ENCODE peak calls at places on chromosomes 5 and 9, in four cellular contexts. S, N, D and W are unnamed samples.

GRCh38 chr5:147466581-147466980 is 43.3 kb downstream of the DPYSL3 start:
- DNase-seq in D (no peak), N (no peak), S (no peak), W (no peak)

GRCh38 chr5:139633295-139634027 is 14.7 kb upstream of the CXXC5 start:
- DNase-seq in S (no peak), D (peak), N (no peak), W (peak)

GRCh38 chr9:1938135-1938534 is 77.0 kb upstream of the SMARCA2 start:
- DNase-seq in N (no peak), D (no peak), S (no peak), W (no peak)

GRCh38 chr5:35898952-35899351 is 39.5 kb downstream of the CAPSL start:
- DNase-seq in S (no peak), D (no peak), N (no peak), W (no peak)

GRCh38 chr9:92671323-92671722 is 1.4 kb upstream of the IPPK start:
- DNase-seq in N (no peak), D (no peak), S (no peak), W (no peak)

GRCh38 chr5:157670662-157671591 is at the start of gene C5orf52:
- DNase-seq in S (peak), D (peak), N (peak), W (peak)

GRCh38 chr5:63962345-63962744 is at the start of gene HTR1A:
- DNase-seq in N (no peak), D (no peak), S (no peak), W (no peak)

GRCh38 chr5:174376056-174376455 is 330.6 kb downstream of the NSG2 start:
- DNase-seq in D (no peak), N (no peak), S (no peak), W (no peak)

GRCh38 chr5:172543484-172544298 is 89.4 kb upstream of the SH3PXD2B start:
- DNase-seq in D (peak), S (peak), N (no peak), W (peak)

GRCh38 chr9:17003576-17004240 is 131.1 kb upstream of the CNTLN start:
- DNase-seq in S (no peak), N (no peak), D (no peak), W (no peak)

DNA sequence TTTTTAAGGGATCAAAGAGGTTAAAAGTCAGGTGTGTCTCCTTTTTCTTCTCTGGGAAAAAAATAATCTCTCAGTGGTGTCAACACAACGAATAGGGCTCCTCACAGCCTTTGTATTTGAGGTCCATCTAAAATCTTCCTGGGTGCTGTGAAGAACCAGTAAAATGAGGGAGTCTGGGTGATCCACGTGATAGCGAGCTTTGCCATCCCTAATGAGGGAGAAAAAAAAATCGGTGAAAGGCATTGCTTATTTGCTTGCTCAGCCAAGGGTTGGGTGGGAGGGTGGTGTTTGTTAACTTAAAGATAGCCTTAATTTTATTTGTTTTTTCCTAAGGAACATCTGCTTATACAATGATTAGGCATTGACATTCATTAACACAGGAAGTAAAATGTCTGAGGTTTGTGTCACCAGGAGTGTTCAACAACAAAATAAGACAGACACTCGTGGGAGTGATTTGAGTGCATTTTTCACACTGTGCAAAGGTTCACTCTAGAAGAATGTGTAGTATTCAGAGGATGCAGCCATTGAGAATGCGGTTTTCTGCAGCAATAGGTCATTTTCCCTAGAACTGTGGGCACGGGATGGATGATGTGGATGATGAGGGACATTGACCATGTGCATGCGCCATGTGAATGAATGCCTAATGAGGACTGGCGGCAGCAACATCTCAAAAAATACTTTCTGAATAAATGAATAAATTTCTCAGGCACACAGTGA is 369.5 kb downstream of the NTRK2 start:
- DNase-seq in N (no peak), S (no peak), D (no peak), W (no peak)
- TF ChIP-seq POLR2A in N (no peak), S (no peak), D (no peak), W (no peak)

DNA sequence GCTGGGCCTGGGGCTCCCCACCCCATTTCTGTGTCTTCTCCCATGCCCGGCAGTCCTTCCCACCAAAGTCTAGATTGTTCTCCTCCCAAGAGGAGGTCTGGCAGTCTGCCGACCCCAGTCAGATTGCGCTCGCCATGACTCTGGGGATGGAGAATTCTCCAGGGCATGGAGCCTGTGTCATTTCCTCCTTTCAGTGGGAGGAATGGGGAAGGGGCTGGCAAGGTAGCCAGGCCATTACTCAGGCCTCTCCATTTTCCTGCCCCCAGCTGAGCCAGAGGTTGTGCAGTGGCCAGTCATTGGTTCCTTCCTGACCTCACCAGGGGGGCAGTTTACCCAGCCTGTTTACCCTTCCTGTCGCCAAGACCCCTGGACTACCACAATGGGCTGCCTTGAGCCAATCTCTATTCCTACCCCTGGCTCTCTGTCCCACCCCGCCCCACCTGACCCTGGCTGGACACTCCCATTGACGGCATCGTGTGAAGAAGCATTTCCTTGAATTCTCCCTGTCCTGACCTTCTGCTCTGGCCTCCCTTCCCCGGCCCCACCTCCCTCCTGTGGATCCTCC is 628 bp downstream of the SYNPO start:
- DNase-seq in N (no peak), S (peak), D (peak), W (no peak)
- TF ChIP-seq POLR2A in N (no peak), S (no peak), D (no peak), W (no peak)

DNA sequence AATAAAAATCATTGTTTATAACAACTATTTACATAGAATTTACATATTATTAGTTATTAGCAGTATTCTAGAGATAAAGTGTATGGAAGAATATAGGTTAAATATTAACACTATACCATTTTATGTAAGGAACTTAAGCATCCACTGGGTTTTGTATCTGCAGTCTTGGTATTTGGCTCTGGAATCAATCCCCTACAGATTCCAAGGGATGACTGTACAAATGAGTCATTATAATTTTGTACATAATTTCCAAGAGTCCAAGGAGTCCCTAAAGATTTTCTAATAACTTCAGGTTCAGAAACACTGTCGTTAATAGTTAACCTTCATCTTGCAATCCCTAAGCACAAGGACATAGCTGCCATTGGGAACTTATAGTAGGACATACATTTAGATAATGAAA is 254.8 kb upstream of the PDE4D start:
- DNase-seq in D (no peak), S (no peak), N (no peak), W (no peak)
- TF ChIP-seq POLR2A in D (no peak), S (no peak), N (no peak), W (no peak)

GRCh38 chr9:81351166-81351565 is 338.2 kb downstream of the TLE1 start:
- DNase-seq in S (no peak), N (no peak), D (no peak), W (no peak)
- TF ChIP-seq POLR2A in S (no peak), N (no peak), D (no peak), W (no peak)

GRCh38 chr5:10353241-10354047 is at the start of gene MARCHF6:
- DNase-seq in N (peak), D (peak), S (peak), W (peak)
- TF ChIP-seq POLR2A in N (peak), D (peak), S (peak), W (peak)

GRCh38 chr9:86947146-86948081 is at the start of gene GAS1:
- DNase-seq in D (peak), N (no peak), S (peak), W (peak)

GRCh38 chr9:86946712-86947145 is 577 bp downstream of the GAS1 start:
- DNase-seq in N (no peak), D (peak), S (peak), W (peak)

GRCh38 chr9:86943871-86944240 is 3.5 kb downstream of the GAS1 start:
- DNase-seq in D (no peak), S (no peak), N (no peak), W (no peak)

GRCh38 chr9:86944974-86945867 is 2.1 kb downstream of the GAS1 start:
- DNase-seq in N (no peak), D (no peak), S (no peak), W (peak)

GRCh38 chr9:86945868-86946711 is 1.2 kb downstream of the GAS1 start:
- DNase-seq in S (peak), N (no peak), D (peak), W (peak)
- TF ChIP-seq POLR2A in S (peak), N (no peak), D (no peak), W (no peak)

DNA sequence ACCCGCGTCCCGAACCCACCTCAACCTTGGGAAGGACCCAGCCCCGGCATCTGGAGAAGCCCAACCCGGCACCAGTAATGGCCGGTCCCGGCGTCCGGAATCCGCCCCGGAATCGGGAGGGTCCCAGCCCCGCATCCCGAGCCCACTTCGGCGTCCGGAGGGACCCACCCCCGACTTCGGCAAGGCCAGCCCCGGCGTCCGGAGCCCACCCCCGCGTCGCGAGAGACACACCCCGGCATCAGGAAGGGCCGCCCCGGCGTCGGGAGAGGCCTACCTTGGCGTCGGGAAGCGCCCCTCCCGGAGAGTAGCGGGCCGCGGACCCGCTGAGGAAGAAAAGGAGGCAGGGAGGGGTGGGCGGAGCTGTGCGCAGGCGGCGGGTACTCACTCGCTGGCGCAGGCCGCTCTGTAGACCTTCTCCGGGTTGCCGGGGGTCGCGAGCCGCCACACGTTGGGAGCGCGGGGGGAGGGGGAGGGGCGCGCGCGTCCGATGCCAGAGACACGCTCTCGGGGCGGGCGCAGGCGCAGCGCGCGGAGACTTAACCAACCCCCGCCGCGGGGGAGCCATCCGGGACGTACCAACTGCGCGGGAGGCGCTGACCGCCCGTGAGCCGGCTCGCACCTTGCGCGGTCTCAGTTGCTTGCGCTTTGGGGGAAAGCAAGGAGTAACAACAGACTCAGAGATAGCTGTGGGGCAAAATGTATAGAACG is at the start of gene UIMC1:
- DNase-seq in S (peak), N (peak), D (peak), W (peak)
- TF ChIP-seq POLR2A in S (peak), N (peak), D (peak), W (no peak)

GRCh38 chr5:95956900-95957293 is 4.8 kb downstream of the ELL2 start:
- DNase-seq in D (no peak), S (no peak), N (no peak), W (no peak)

GRCh38 chr5:95957804-95958203 is 3.8 kb downstream of the ELL2 start:
- DNase-seq in N (no peak), D (no peak), S (no peak), W (no peak)

GRCh38 chr5:95959964-95960801 is 1.5 kb downstream of the ELL2 start:
- DNase-seq in S (no peak), N (no peak), D (no peak), W (peak)

GRCh38 chr5:95959051-95959963 is 2.3 kb downstream of the ELL2 start:
- DNase-seq in N (no peak), S (no peak), D (no peak), W (no peak)

DNA sequence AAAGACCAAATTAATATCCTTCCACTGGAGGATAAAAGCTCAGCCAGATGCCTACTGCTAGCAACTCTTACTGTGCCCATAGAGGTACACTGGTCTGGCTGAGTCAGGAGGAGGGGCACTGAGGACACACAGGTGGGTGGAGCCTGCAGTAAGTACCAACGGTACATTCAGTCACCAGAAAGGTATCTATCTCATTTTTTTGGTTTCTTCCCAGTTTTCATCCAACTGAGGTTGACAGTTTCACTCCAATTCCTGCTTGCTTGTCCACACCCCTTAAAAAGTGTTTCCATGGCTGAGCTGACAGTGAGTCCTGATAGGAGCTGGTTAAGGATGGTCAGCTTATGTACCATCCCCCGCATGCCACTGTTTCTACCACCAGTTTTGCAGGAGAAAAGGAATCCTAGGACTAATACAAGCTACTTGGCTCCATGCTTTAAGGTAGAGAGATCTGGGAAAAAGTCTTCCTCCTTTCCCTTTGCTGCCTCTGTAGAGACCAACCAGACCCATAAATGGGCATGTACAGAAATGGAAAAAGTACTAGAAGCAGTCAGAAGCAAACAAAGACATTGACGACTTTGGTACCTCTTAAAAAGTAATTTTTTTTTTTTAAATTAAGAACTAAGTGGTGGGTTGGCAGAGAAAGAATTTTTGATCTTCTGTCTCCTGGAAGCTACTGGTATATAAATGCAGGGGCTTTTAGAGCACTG is 3.2 kb downstream of the ELL2 start:
- DNase-seq in S (no peak), N (no peak), D (no peak), W (no peak)
- TF ChIP-seq POLR2A in S (no peak), N (no peak), D (no peak), W (no peak)

GRCh38 chr9:128163027-128163515 is 3.0 kb downstream of the BBLN start:
- DNase-seq in N (no peak), S (no peak), D (no peak), W (no peak)

GRCh38 chr9:128159073-128159783 is 837 bp upstream of the BBLN start:
- DNase-seq in S (peak), N (peak), D (peak), W (no peak)

GRCh38 chr9:128162215-128163026 is 2.4 kb downstream of the BBLN start:
- DNase-seq in N (no peak), S (peak), D (no peak), W (no peak)

GRCh38 chr9:128160603-128160987 is 530 bp downstream of the BBLN start:
- DNase-seq in S (no peak), D (peak), N (no peak), W (no peak)

GRCh38 chr9:128159784-128160602 is at the start of gene BBLN:
- DNase-seq in N (peak), D (peak), S (peak), W (peak)
- TF ChIP-seq POLR2A in N (peak), D (peak), S (peak), W (no peak)

GRCh38 chr5:133050500-133050899 is 1.3 kb upstream of the HSPA4 start:
- DNase-seq in S (no peak), N (no peak), D (no peak), W (no peak)
- TF ChIP-seq POLR2A in S (no peak), N (no peak), D (no peak), W (no peak)